ENCODE peak calls at places on chromosomes 6 and 20, in nine cellular contexts. D, J, R, G, M, Q, K, U and A are unnamed samples.

GRCh38 chr6:41713161-41713649 is 22.2 kb downstream of the TFEB start:
- DNase-seq in Q (peak; percentile 95), M (peak; percentile 66), U (peak; percentile 37), G (peak; percentile 42), K (peak; percentile 84), R (no peak), D (peak; percentile 30), J (peak; percentile 79), A (no peak)

GRCh38 chr20:10448270-10449156 is 13.4 kb downstream of the SLX4IP start:
- DNase-seq in Q (no peak), K (no peak), U (peak; percentile 33), J (no peak), D (no peak), M (peak; percentile 23), R (no peak), G (no peak), A (no peak)

GRCh38 chr20:50040432-50041237 is 57.9 kb downstream of the SNAI1 start:
- DNase-seq in J (no peak), U (no peak), Q (no peak), G (no peak), R (no peak), K (no peak), D (no peak), M (no peak), A (no peak)

GRCh38 chr6:96532399-96532798 is 10.8 kb downstream of the UFL1 start:
- DNase-seq in R (no peak), M (no peak), K (no peak), G (no peak), Q (no peak), D (no peak), U (no peak), J (no peak), A (no peak)

GRCh38 chr6:127717384-127717783 is 140.4 kb downstream of the C6orf58 start:
- DNase-seq in R (no peak), G (no peak), K (no peak), M (no peak), J (no peak), D (no peak), U (peak; percentile 18), Q (no peak), A (no peak)

GRCh38 chr6:78829407-78829806 is 37.9 kb upstream of the IRAK1BP1 start:
- DNase-seq in R (no peak), U (no peak), G (no peak), K (no peak), Q (no peak), M (no peak), J (no peak), D (no peak), A (no peak)

GRCh38 chr20:26205350-26205749 is 508.7 kb upstream of the ZNF337 start:
- DNase-seq in K (no peak), R (no peak), Q (no peak), J (no peak), G (no peak), U (no peak), M (no peak), D (no peak), A (no peak)

GRCh38 chr6:145076110-145076841 is 659.0 kb downstream of the EPM2A start:
- DNase-seq in Q (no peak), M (no peak), D (no peak), R (no peak), U (no peak), J (no peak), G (no peak), K (no peak), A (no peak)

GRCh38 chr20:59231124-59231804 is 67.6 kb downstream of the ZNF831 start:
- DNase-seq in G (no peak), Q (no peak), D (no peak), K (no peak), U (no peak), R (no peak), J (no peak), M (no peak), A (no peak)

GRCh38 chr20:36154696-36155628 is at the start of gene EPB41L1:
- DNase-seq in G (no peak), R (no peak), D (no peak), K (no peak), U (peak; percentile 18), J (no peak), Q (no peak), M (peak; percentile 41), A (no peak)

GRCh38 chr6:52020961-52021570 is 66.3 kb downstream of the PKHD1 start:
- DNase-seq in J (no peak), D (peak; percentile 31), K (peak; percentile 21), G (no peak), U (peak; percentile 52), M (peak; percentile 51), R (no peak), Q (no peak), A (no peak)

GRCh38 chr20:1868856-1869255 is 26.4 kb upstream of the SIRPA start:
- DNase-seq in J (no peak), U (peak; percentile 60), Q (no peak), M (peak; percentile 13), R (no peak), D (no peak), K (no peak), G (no peak), A (no peak)

GRCh38 chr6:125904871-125905270 is 51.7 kb upstream of the HINT3 start:
- DNase-seq in K (no peak), R (no peak), J (no peak), Q (peak; percentile 37), M (peak; percentile 94), U (no peak), D (peak; percentile 86), G (peak; percentile 22), A (peak; percentile 30)

GRCh38 chr20:17281478-17281877 is 54.6 kb downstream of the PCSK2 start:
- DNase-seq in K (no peak), G (no peak), Q (no peak), R (no peak), J (no peak), U (no peak), M (peak; percentile 12), D (peak; percentile 4), A (no peak)

GRCh38 chr6:169933839-169934698 is 182.6 kb downstream of the ERMARD start:
- DNase-seq in G (no peak), J (peak; percentile 85), D (no peak), R (no peak), M (no peak), K (no peak), Q (no peak), U (peak; percentile 26), A (no peak)

GRCh38 chr6:14932485-14933178 is 313.2 kb upstream of the JARID2 start:
- DNase-seq in K (no peak), U (no peak), R (no peak), G (no peak), D (no peak), J (no peak), Q (no peak), M (no peak), A (no peak)

GRCh38 chr20:50283922-50284810 is 93.5 kb downstream of the CEBPB start:
- DNase-seq in M (peak; percentile 90), U (peak; percentile 32), Q (peak; percentile 78), J (peak; percentile 84), D (peak; percentile 20), R (no peak), G (no peak), K (peak; percentile 77), A (no peak)

GRCh38 chr6:21942910-21943309 is 349.4 kb downstream of the SOX4 start:
- DNase-seq in U (no peak), J (no peak), Q (no peak), D (peak; percentile 75), M (no peak), R (no peak), G (no peak), K (no peak), A (no peak)

GRCh38 chr20:33431797-33432381 is 11.7 kb downstream of the SNTA1 start:
- DNase-seq in K (no peak), R (no peak), G (no peak), M (no peak), U (peak; percentile 31), D (no peak), J (no peak), Q (no peak), A (no peak)

GRCh38 chr20:61706562-61706961 is 359.1 kb downstream of the TAF4 start:
- DNase-seq in M (no peak), K (no peak), G (no peak), Q (no peak), J (no peak), D (no peak), U (no peak), R (no peak), A (no peak)

GRCh38 chr6:44497807-44498206 is 110.3 kb downstream of the CDC5L start:
- DNase-seq in M (no peak), J (no peak), U (no peak), R (no peak), D (no peak), K (no peak), Q (no peak), G (no peak), A (no peak)

GRCh38 chr6:107730683-107731314 is 93.3 kb downstream of the SCML4 start:
- DNase-seq in R (no peak), U (no peak), K (no peak), Q (no peak), D (no peak), M (no peak), G (no peak), J (no peak), A (no peak)

GRCh38 chr20:3461911-3462677 is 8.7 kb upstream of the ATRN start:
- DNase-seq in D (no peak), J (no peak), U (no peak), M (peak; percentile 17), K (no peak), R (no peak), G (no peak), Q (no peak), A (no peak)

GRCh38 chr6:6972456-6972855 is 135.3 kb upstream of the RREB1 start:
- DNase-seq in G (no peak), U (peak; percentile 86), K (peak; percentile 27), Q (peak; percentile 25), J (no peak), M (peak; percentile 40), D (peak; percentile 5), R (no peak), A (no peak)

GRCh38 chr6:169172946-169173345 is 80.7 kb downstream of the THBS2 start:
- DNase-seq in U (peak; percentile 38), J (no peak), K (no peak), D (no peak), Q (no peak), G (no peak), R (no peak), M (no peak), A (no peak)

GRCh38 chr20:58875111-58875510 is 22.6 kb downstream of the GNAS start:
- DNase-seq in J (no peak), U (no peak), R (no peak), D (no peak), K (no peak), G (no peak), Q (no peak), M (no peak), A (no peak)

GRCh38 chr6:126344181-126344580 is 4.3 kb downstream of the CENPW start:
- DNase-seq in M (no peak), G (no peak), R (no peak), K (no peak), D (no peak), J (no peak), Q (no peak), U (no peak), A (no peak)

GRCh38 chr20:55353206-55353605 is 652.1 kb downstream of the CBLN4 start:
- DNase-seq in M (no peak), K (no peak), J (no peak), R (no peak), D (no peak), G (peak; percentile 10), U (no peak), Q (peak; percentile 29), A (no peak)

GRCh38 chr6:101276066-101276465 is 117.4 kb upstream of the GRIK2 start:
- DNase-seq in D (no peak), Q (no peak), M (no peak), U (peak; percentile 4), G (no peak), R (no peak), J (no peak), K (no peak), A (no peak)

GRCh38 chr20:35111141-35111888 is 18.7 kb upstream of the TRPC4AP start:
- DNase-seq in J (no peak), G (peak; percentile 31), U (peak; percentile 61), M (peak; percentile 97), D (peak; percentile 45), R (no peak), Q (peak; percentile 64), K (no peak), A (no peak)

GRCh38 chr6:90523779-90524310 is 63.0 kb downstream of the MAP3K7 start:
- DNase-seq in J (no peak), D (no peak), Q (no peak), K (no peak), U (no peak), R (no peak), M (no peak), G (no peak), A (no peak)